ENCODE peak calls at places on chromosomes 5 and 9, in ten cellular contexts. One of them, this sample, is unnamed.

GRCh38 chr9:91197232-91198181 is 164.2 kb downstream of the AUH start:
- DNase-seq in astrocyte of the spinal cord: peak; percentile 81
- DNase-seq in stimulated activated CD4-positive, alpha-beta T cell treated with anti-CD3 and anti-CD28 coated beads, Interleukin-15, amount 100 ng/mL, for 48 hours: no peak
- DNase-seq in Ammon's horn: peak; percentile 78
- DNase-seq in colonic mucosa: peak; percentile 90
- DNase-seq in H54: no peak
- DNase-seq in tibial nerve: peak; percentile 95
- DNase-seq in effector memory CD8-positive, alpha-beta T cell: no peak
- DNase-seq in stimulated activated CD8-positive, alpha-beta memory T cell treated with anti-CD3 and anti-CD28 coated beads, Interleukin-15, amount 100 ng/mL, for 24 hours: no peak
- DNase-seq in GM10248: no peak
- DNase-seq in this sample: no peak

GRCh38 chr9:79617395-79617794 is 45.6 kb downstream of the TLE4 start:
- DNase-seq in astrocyte of the spinal cord: peak; percentile 69
- DNase-seq in stimulated activated CD4-positive, alpha-beta T cell treated with anti-CD3 and anti-CD28 coated beads, Interleukin-15, amount 100 ng/mL, for 48 hours: no peak
- DNase-seq in Ammon's horn: peak; percentile 32
- DNase-seq in colonic mucosa: peak; percentile 38
- DNase-seq in H54: no peak
- DNase-seq in tibial nerve: peak; percentile 50
- DNase-seq in effector memory CD8-positive, alpha-beta T cell: no peak
- DNase-seq in stimulated activated CD8-positive, alpha-beta memory T cell treated with anti-CD3 and anti-CD28 coated beads, Interleukin-15, amount 100 ng/mL, for 24 hours: no peak
- DNase-seq in GM10248: no peak
- DNase-seq in this sample: no peak

GRCh38 chr9:88502552-88503034 is 32.4 kb upstream of the NXNL2 start:
- DNase-seq in astrocyte of the spinal cord: no peak
- DNase-seq in stimulated activated CD4-positive, alpha-beta T cell treated with anti-CD3 and anti-CD28 coated beads, Interleukin-15, amount 100 ng/mL, for 48 hours: no peak
- DNase-seq in Ammon's horn: no peak
- DNase-seq in colonic mucosa: no peak
- DNase-seq in H54: no peak
- DNase-seq in tibial nerve: no peak
- DNase-seq in effector memory CD8-positive, alpha-beta T cell: no peak
- DNase-seq in stimulated activated CD8-positive, alpha-beta memory T cell treated with anti-CD3 and anti-CD28 coated beads, Interleukin-15, amount 100 ng/mL, for 24 hours: no peak
- DNase-seq in GM10248: no peak
- DNase-seq in this sample: no peak

GRCh38 chr5:135535820-135536801 is at the start of gene NEUROG1:
- DNase-seq in astrocyte of the spinal cord: no peak
- DNase-seq in stimulated activated CD4-positive, alpha-beta T cell treated with anti-CD3 and anti-CD28 coated beads, Interleukin-15, amount 100 ng/mL, for 48 hours: no peak
- DNase-seq in Ammon's horn: no peak
- DNase-seq in colonic mucosa: peak; percentile 27
- DNase-seq in H54: no peak
- DNase-seq in tibial nerve: no peak
- DNase-seq in effector memory CD8-positive, alpha-beta T cell: no peak
- DNase-seq in stimulated activated CD8-positive, alpha-beta memory T cell treated with anti-CD3 and anti-CD28 coated beads, Interleukin-15, amount 100 ng/mL, for 24 hours: no peak
- DNase-seq in GM10248: no peak
- DNase-seq in this sample: no peak

GRCh38 chr9:134136117-134136996 is 475 bp downstream of the WDR5 start:
- DNase-seq in astrocyte of the spinal cord: peak; percentile 12
- DNase-seq in stimulated activated CD4-positive, alpha-beta T cell treated with anti-CD3 and anti-CD28 coated beads, Interleukin-15, amount 100 ng/mL, for 48 hours: no peak
- DNase-seq in Ammon's horn: no peak
- DNase-seq in colonic mucosa: peak; percentile 24
- DNase-seq in H54: peak; percentile 36
- DNase-seq in tibial nerve: no peak
- DNase-seq in effector memory CD8-positive, alpha-beta T cell: no peak
- DNase-seq in stimulated activated CD8-positive, alpha-beta memory T cell treated with anti-CD3 and anti-CD28 coated beads, Interleukin-15, amount 100 ng/mL, for 24 hours: peak; percentile 11
- DNase-seq in GM10248: peak; percentile 41
- DNase-seq in this sample: peak; percentile 53

GRCh38 chr9:136629001-136629878 is 33.5 kb upstream of the EGFL7 start:
- DNase-seq in astrocyte of the spinal cord: no peak
- DNase-seq in stimulated activated CD4-positive, alpha-beta T cell treated with anti-CD3 and anti-CD28 coated beads, Interleukin-15, amount 100 ng/mL, for 48 hours: no peak
- DNase-seq in Ammon's horn: no peak
- DNase-seq in colonic mucosa: peak; percentile 74
- DNase-seq in H54: no peak
- DNase-seq in tibial nerve: no peak
- DNase-seq in effector memory CD8-positive, alpha-beta T cell: no peak
- DNase-seq in stimulated activated CD8-positive, alpha-beta memory T cell treated with anti-CD3 and anti-CD28 coated beads, Interleukin-15, amount 100 ng/mL, for 24 hours: no peak
- DNase-seq in GM10248: no peak
- DNase-seq in this sample: no peak

GRCh38 chr5:61869333-61869732 is 436.7 kb upstream of the KIF2A start:
- DNase-seq in astrocyte of the spinal cord: no peak
- DNase-seq in stimulated activated CD4-positive, alpha-beta T cell treated with anti-CD3 and anti-CD28 coated beads, Interleukin-15, amount 100 ng/mL, for 48 hours: no peak
- DNase-seq in Ammon's horn: no peak
- DNase-seq in colonic mucosa: no peak
- DNase-seq in H54: no peak
- DNase-seq in tibial nerve: no peak
- DNase-seq in effector memory CD8-positive, alpha-beta T cell: no peak
- DNase-seq in stimulated activated CD8-positive, alpha-beta memory T cell treated with anti-CD3 and anti-CD28 coated beads, Interleukin-15, amount 100 ng/mL, for 24 hours: no peak
- DNase-seq in GM10248: no peak
- DNase-seq in this sample: no peak

GRCh38 chr9:130630506-130631330 is 33.7 kb upstream of the PRDM12 start:
- DNase-seq in astrocyte of the spinal cord: no peak
- DNase-seq in stimulated activated CD4-positive, alpha-beta T cell treated with anti-CD3 and anti-CD28 coated beads, Interleukin-15, amount 100 ng/mL, for 48 hours: no peak
- DNase-seq in Ammon's horn: peak; percentile 14
- DNase-seq in colonic mucosa: no peak
- DNase-seq in H54: no peak
- DNase-seq in tibial nerve: no peak
- DNase-seq in effector memory CD8-positive, alpha-beta T cell: no peak
- DNase-seq in stimulated activated CD8-positive, alpha-beta memory T cell treated with anti-CD3 and anti-CD28 coated beads, Interleukin-15, amount 100 ng/mL, for 24 hours: no peak
- DNase-seq in GM10248: no peak
- DNase-seq in this sample: no peak

GRCh38 chr9:127979015-127979332 is 1.8 kb downstream of the EEIG1 start:
- DNase-seq in astrocyte of the spinal cord: no peak
- DNase-seq in stimulated activated CD4-positive, alpha-beta T cell treated with anti-CD3 and anti-CD28 coated beads, Interleukin-15, amount 100 ng/mL, for 48 hours: no peak
- DNase-seq in Ammon's horn: no peak
- DNase-seq in colonic mucosa: no peak
- DNase-seq in H54: no peak
- DNase-seq in tibial nerve: no peak
- DNase-seq in effector memory CD8-positive, alpha-beta T cell: no peak
- DNase-seq in stimulated activated CD8-positive, alpha-beta memory T cell treated with anti-CD3 and anti-CD28 coated beads, Interleukin-15, amount 100 ng/mL, for 24 hours: no peak
- DNase-seq in GM10248: no peak
- DNase-seq in this sample: no peak

This sample was measured in Karpas-422.